ENCODE peak calls at places on chromosomes 3 and 15, in six cellular contexts. One of them, this sample, is unnamed.

GRCh38 chr3:159919873-159920272 is 68.8 kb upstream of the IL12A start:
- DNase-seq in body of pancreas: no peak
- DNase-seq in H54: no peak
- DNase-seq in stomach: no peak
- DNase-seq in HCT116: no peak
- DNase-seq in K562: no peak
- DNase-seq in this sample: no peak

GRCh38 chr3:40780801-40781406 is 256.1 kb downstream of the ZNF621 start:
- DNase-seq in body of pancreas: peak
- DNase-seq in H54: no peak
- DNase-seq in HCT116: no peak
- DNase-seq in K562: no peak
- DNase-seq in stomach: no peak
- DNase-seq in this sample: no peak

GRCh38 chr3:165624761-165625160 is 212.5 kb downstream of the BCHE start:
- DNase-seq in K562: peak
- DNase-seq in H54: no peak
- DNase-seq in stomach: no peak
- DNase-seq in HCT116: no peak
- DNase-seq in body of pancreas: no peak
- DNase-seq in this sample: peak

GRCh38 chr3:134460965-134461364 is 24.8 kb downstream of the ANAPC13 start:
- DNase-seq in HCT116: no peak
- DNase-seq in body of pancreas: no peak
- DNase-seq in stomach: no peak
- DNase-seq in H54: no peak
- DNase-seq in K562: no peak
- DNase-seq in this sample: no peak

GRCh38 chr15:92653836-92654524 is 1.6 kb downstream of the FAM174B start:
- DNase-seq in H54: no peak
- DNase-seq in HCT116: no peak
- DNase-seq in stomach: peak
- DNase-seq in body of pancreas: peak
- DNase-seq in K562: no peak
- DNase-seq in this sample: no peak

GRCh38 chr15:84400820-84401219 is 165.2 kb downstream of the GOLGA6L4 start:
- DNase-seq in K562: no peak
- DNase-seq in HCT116: no peak
- DNase-seq in H54: no peak
- DNase-seq in stomach: no peak
- DNase-seq in body of pancreas: no peak
- DNase-seq in this sample: no peak

GRCh38 chr3:150059729-150060128 is 89.0 kb upstream of the PFN2 start:
- DNase-seq in HCT116: no peak
- DNase-seq in H54: no peak
- DNase-seq in K562: no peak
- DNase-seq in stomach: no peak
- DNase-seq in body of pancreas: no peak
- DNase-seq in this sample: no peak

GRCh38 chr3:10780243-10780642 is 35.8 kb upstream of the SLC6A11 start:
- DNase-seq in HCT116: no peak
- DNase-seq in K562: no peak
- DNase-seq in H54: no peak
- DNase-seq in stomach: no peak
- DNase-seq in body of pancreas: no peak
- DNase-seq in this sample: no peak

GRCh38 chr3:194944526-194944925 is 258.8 kb downstream of the FAM43A start:
- DNase-seq in K562: no peak
- DNase-seq in HCT116: no peak
- DNase-seq in H54: no peak
- DNase-seq in stomach: no peak
- DNase-seq in body of pancreas: no peak
- DNase-seq in this sample: no peak

GRCh38 chr3:41088882-41089281 is 110.4 kb upstream of the CTNNB1 start:
- DNase-seq in HCT116: no peak
- DNase-seq in K562: no peak
- DNase-seq in body of pancreas: no peak
- DNase-seq in stomach: no peak
- DNase-seq in H54: no peak
- DNase-seq in this sample: no peak

GRCh38 chr3:126109146-126109859 is 25.4 kb upstream of the SLC41A3 start:
- DNase-seq in K562: no peak
- DNase-seq in body of pancreas: no peak
- DNase-seq in stomach: no peak
- DNase-seq in H54: no peak
- DNase-seq in HCT116: no peak
- DNase-seq in this sample: no peak

GRCh38 chr3:197487911-197488391 is 67.8 kb downstream of the BDH1 start:
- DNase-seq in K562: peak
- DNase-seq in H54: peak
- DNase-seq in HCT116: no peak
- DNase-seq in body of pancreas: peak
- DNase-seq in stomach: no peak
- DNase-seq in this sample: no peak

GRCh38 chr3:23921052-23921511 is 4.2 kb downstream of the RPL15 start:
- DNase-seq in HCT116: no peak
- DNase-seq in stomach: no peak
- DNase-seq in body of pancreas: no peak
- DNase-seq in K562: peak
- DNase-seq in H54: no peak
- DNase-seq in this sample: peak

GRCh38 chr3:10242182-10243065 is 5.8 kb upstream of the TATDN2 start:
- DNase-seq in H54: no peak
- DNase-seq in K562: peak
- DNase-seq in stomach: no peak
- DNase-seq in body of pancreas: peak
- DNase-seq in HCT116: no peak
- DNase-seq in this sample: peak

GRCh38 chr3:38907426-38907825 is 91.4 kb upstream of the SCN10A start:
- DNase-seq in body of pancreas: no peak
- DNase-seq in stomach: no peak
- DNase-seq in HCT116: no peak
- DNase-seq in H54: no peak
- DNase-seq in K562: no peak
- DNase-seq in this sample: no peak

GRCh38 chr3:46865034-46865507 is 1.8 kb upstream of the MYL3 start:
- DNase-seq in body of pancreas: no peak
- DNase-seq in H54: no peak
- DNase-seq in HCT116: no peak
- DNase-seq in stomach: no peak
- DNase-seq in K562: no peak
- DNase-seq in this sample: no peak

GRCh38 chr15:60757273-60757672 is 278.3 kb upstream of the ICE2 start:
- DNase-seq in stomach: no peak
- DNase-seq in H54: no peak
- DNase-seq in K562: no peak
- DNase-seq in HCT116: no peak
- DNase-seq in body of pancreas: no peak
- DNase-seq in this sample: no peak

GRCh38 chr15:60758961-60759729 is 280.2 kb upstream of the ICE2 start:
- DNase-seq in K562: no peak
- DNase-seq in HCT116: no peak
- DNase-seq in stomach: no peak
- DNase-seq in body of pancreas: peak
- DNase-seq in H54: peak
- DNase-seq in this sample: no peak

GRCh38 chr15:60757831-60758570 is 279.1 kb upstream of the ICE2 start:
- DNase-seq in HCT116: no peak
- DNase-seq in body of pancreas: peak
- DNase-seq in K562: no peak
- DNase-seq in stomach: peak
- DNase-seq in H54: no peak
- DNase-seq in this sample: no peak

GRCh38 chr15:60751985-60752952 is 273.3 kb upstream of the ICE2 start:
- DNase-seq in stomach: peak
- DNase-seq in HCT116: no peak
- DNase-seq in H54: no peak
- DNase-seq in body of pancreas: peak
- DNase-seq in K562: no peak
- DNase-seq in this sample: no peak

GRCh38 chr15:60752973-60753720 is 274.2 kb upstream of the ICE2 start:
- DNase-seq in H54: no peak
- DNase-seq in K562: no peak
- DNase-seq in HCT116: no peak
- DNase-seq in body of pancreas: no peak
- DNase-seq in stomach: no peak
- DNase-seq in this sample: no peak
- TF ChIP-seq POLR2A in H54: no peak
- TF ChIP-seq POLR2A in K562: no peak
- TF ChIP-seq POLR2A in HCT116: no peak
- TF ChIP-seq POLR2A in body of pancreas: no peak
- TF ChIP-seq POLR2A in stomach: no peak
- TF ChIP-seq POLR2A in this sample: no peak

DNA sequence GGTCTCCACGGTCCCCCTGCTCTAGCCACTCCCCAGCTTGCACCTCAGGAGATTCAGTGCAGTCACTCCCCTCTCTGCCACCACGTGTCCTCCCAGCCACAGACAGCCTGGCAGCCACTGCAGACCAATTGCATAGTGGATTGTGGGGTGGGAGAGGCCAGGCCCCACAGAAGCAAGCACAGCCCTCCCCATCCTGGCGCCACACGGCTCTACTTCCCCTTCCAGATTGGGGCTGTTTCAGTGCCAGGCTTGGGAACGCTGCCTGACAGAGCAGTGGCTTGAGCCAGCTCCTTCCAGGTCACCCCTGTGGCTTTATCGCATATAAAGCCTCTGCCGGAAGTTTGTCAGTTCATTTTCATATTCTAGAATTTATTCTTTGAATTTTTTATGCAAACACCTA is 90.7 kb downstream of the TMEM266 start:
- DNase-seq in K562: no peak
- DNase-seq in H54: no peak
- DNase-seq in body of pancreas: peak
- DNase-seq in HCT116: no peak
- DNase-seq in stomach: peak
- DNase-seq in this sample: no peak
- TF ChIP-seq POLR2A in K562: no peak
- TF ChIP-seq POLR2A in H54: no peak
- TF ChIP-seq POLR2A in body of pancreas: no peak
- TF ChIP-seq POLR2A in HCT116: no peak
- TF ChIP-seq POLR2A in stomach: no peak
- TF ChIP-seq POLR2A in this sample: no peak

DNA sequence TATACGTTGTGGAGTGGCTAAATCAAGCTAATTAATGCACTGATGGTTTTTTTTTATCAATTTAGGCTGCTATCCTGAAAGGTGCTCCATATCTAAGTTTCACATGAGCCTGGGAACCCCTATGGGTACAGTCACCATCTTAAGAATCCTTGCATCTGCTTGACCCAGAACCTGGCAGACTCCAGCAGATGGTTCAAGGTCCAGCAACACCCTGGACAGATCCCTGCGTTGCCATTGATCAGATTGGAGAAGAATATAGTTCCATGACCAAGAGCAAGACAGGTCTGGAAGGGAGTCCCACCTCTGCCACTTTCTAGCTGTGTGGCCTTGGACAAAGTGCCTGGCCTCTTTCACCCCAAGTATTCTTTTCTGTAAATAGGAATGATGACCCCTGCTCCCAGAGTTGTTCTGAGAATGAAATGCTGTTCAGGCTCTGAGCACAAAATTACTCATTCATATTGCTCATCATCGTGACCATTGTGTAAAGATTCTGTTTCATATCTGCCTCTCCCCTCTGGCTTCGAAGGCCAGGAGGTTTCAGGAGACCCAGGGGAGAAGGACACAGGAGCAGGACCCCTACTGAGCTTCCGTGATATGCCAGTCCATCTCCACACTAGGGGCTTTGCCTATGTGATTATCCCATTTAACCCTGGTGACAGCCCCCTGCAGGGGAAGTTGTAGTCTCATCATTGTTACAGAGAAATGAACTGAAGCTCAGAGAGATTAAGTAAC is 30.0 kb upstream of the TSEN2 start:
- DNase-seq in body of pancreas: no peak
- DNase-seq in K562: no peak
- DNase-seq in H54: peak
- DNase-seq in stomach: no peak
- DNase-seq in HCT116: no peak
- DNase-seq in this sample: no peak
- TF ChIP-seq POLR2A in body of pancreas: no peak
- TF ChIP-seq POLR2A in K562: no peak
- TF ChIP-seq POLR2A in H54: no peak
- TF ChIP-seq POLR2A in stomach: no peak
- TF ChIP-seq POLR2A in HCT116: no peak
- TF ChIP-seq POLR2A in this sample: no peak

GRCh38 chr15:101185770-101186169 is 66.1 kb downstream of the CHSY1 start:
- DNase-seq in HCT116: no peak
- DNase-seq in H54: no peak
- DNase-seq in K562: no peak
- DNase-seq in stomach: no peak
- DNase-seq in body of pancreas: no peak
- DNase-seq in this sample: no peak

GRCh38 chr15:101189708-101190107 is 62.1 kb downstream of the CHSY1 start:
- DNase-seq in K562: no peak
- DNase-seq in stomach: no peak
- DNase-seq in H54: no peak
- DNase-seq in body of pancreas: no peak
- DNase-seq in HCT116: no peak
- DNase-seq in this sample: no peak

GRCh38 chr15:101189341-101189679 is 62.5 kb downstream of the CHSY1 start:
- DNase-seq in HCT116: no peak
- DNase-seq in K562: no peak
- DNase-seq in stomach: no peak
- DNase-seq in body of pancreas: no peak
- DNase-seq in H54: no peak
- DNase-seq in this sample: no peak

GRCh38 chr15:101188517-101189340 is 63.1 kb downstream of the CHSY1 start:
- DNase-seq in HCT116: no peak
- DNase-seq in stomach: peak
- DNase-seq in K562: no peak
- DNase-seq in body of pancreas: no peak
- DNase-seq in H54: no peak
- DNase-seq in this sample: peak

GRCh38 chr15:101187820-101188516 is 63.9 kb downstream of the CHSY1 start:
- DNase-seq in HCT116: no peak
- DNase-seq in body of pancreas: peak
- DNase-seq in K562: no peak
- DNase-seq in H54: no peak
- DNase-seq in stomach: no peak
- DNase-seq in this sample: peak
- TF ChIP-seq POLR2A in HCT116: no peak
- TF ChIP-seq POLR2A in body of pancreas: no peak
- TF ChIP-seq POLR2A in K562: no peak
- TF ChIP-seq POLR2A in H54: no peak
- TF ChIP-seq POLR2A in stomach: no peak
- TF ChIP-seq POLR2A in this sample: no peak

GRCh38 chr3:62376906-62377865 is 3.8 kb upstream of the FEZF2 start:
- DNase-seq in body of pancreas: no peak
- DNase-seq in stomach: no peak
- DNase-seq in K562: no peak
- DNase-seq in HCT116: no peak
- DNase-seq in H54: no peak
- DNase-seq in this sample: no peak

GRCh38 chr3:62376187-62376720 is 2.9 kb upstream of the FEZF2 start:
- DNase-seq in stomach: no peak
- DNase-seq in HCT116: no peak
- DNase-seq in body of pancreas: no peak
- DNase-seq in H54: no peak
- DNase-seq in K562: no peak
- DNase-seq in this sample: no peak

GRCh38 chr3:62375655-62376054 is 2.3 kb upstream of the FEZF2 start:
- DNase-seq in HCT116: no peak
- DNase-seq in body of pancreas: no peak
- DNase-seq in stomach: no peak
- DNase-seq in H54: no peak
- DNase-seq in K562: no peak
- DNase-seq in this sample: no peak

GRCh38 chr3:62379206-62379834 is 6.0 kb upstream of the FEZF2 start:
- DNase-seq in HCT116: no peak
- DNase-seq in H54: no peak
- DNase-seq in K562: no peak
- DNase-seq in body of pancreas: no peak
- DNase-seq in stomach: no peak
- DNase-seq in this sample: no peak

GRCh38 chr3:62378329-62378789 is 5.0 kb upstream of the FEZF2 start:
- DNase-seq in H54: no peak
- DNase-seq in stomach: no peak
- DNase-seq in K562: no peak
- DNase-seq in body of pancreas: no peak
- DNase-seq in HCT116: no peak
- DNase-seq in this sample: no peak
- TF ChIP-seq POLR2A in H54: no peak
- TF ChIP-seq POLR2A in stomach: no peak
- TF ChIP-seq POLR2A in K562: no peak
- TF ChIP-seq POLR2A in body of pancreas: no peak
- TF ChIP-seq POLR2A in HCT116: no peak
- TF ChIP-seq POLR2A in this sample: no peak

This sample was measured in erythroblast.